ENCODE peak calls at places on chromosomes 12 and 14, in eight cellular contexts. Z, X, I, A, H, P, Y and E are unnamed samples.
A peak's percentile ranks its signal among the peaks of the same experiment; 100 is the strongest.

GRCh38 chr14:58060898-58061297 is 91.1 kb downstream of the ARMH4 start:
- DNase-seq in Z (no peak), X (no peak), I (no peak), A (no peak), H (no peak), P (no peak), Y (no peak), E (no peak)

GRCh38 chr12:91381309-91381804 is 198.7 kb upstream of the DCN start:
- DNase-seq in Z (peak; percentile 86), X (no peak), I (no peak), A (peak; percentile 83), H (peak; percentile 60), P (peak; percentile 16), Y (no peak), E (peak; percentile 79)

GRCh38 chr12:22287776-22288621 is 46.5 kb downstream of the ST8SIA1 start:
- DNase-seq in Z (peak; percentile 87), X (no peak), I (no peak), A (no peak), H (no peak), P (peak; percentile 7), Y (peak; percentile 83), E (peak; percentile 55)

GRCh38 chr12:79407671-79408622 is 282.8 kb downstream of the PAWR start:
- DNase-seq in Z (peak; percentile 79), X (no peak), I (no peak), A (peak; percentile 79), H (peak; percentile 88), P (no peak), Y (peak; percentile 85), E (peak; percentile 92)

GRCh38 chr14:99578541-99579044 is 25.4 kb downstream of the CCDC85C start:
- DNase-seq in Z (no peak), X (no peak), I (no peak), A (no peak), H (no peak), P (no peak), Y (no peak), E (no peak)

GRCh38 chr12:62660763-62661162 is 194.1 kb downstream of the MON2 start:
- DNase-seq in Z (peak; percentile 78), X (no peak), I (no peak), A (no peak), H (peak; percentile 30), P (no peak), Y (peak; percentile 90), E (peak; percentile 97)

GRCh38 chr14:61608245-61609142 is 86.8 kb upstream of the HIF1A start:
- DNase-seq in Z (peak; percentile 83), X (no peak), I (no peak), A (peak; percentile 75), H (peak; percentile 25), P (no peak), Y (no peak), E (peak; percentile 74)

GRCh38 chr14:92507174-92507768 is 6.3 kb upstream of the RIN3 start:
- DNase-seq in Z (no peak), X (no peak), I (no peak), A (no peak), H (no peak), P (no peak), Y (no peak), E (no peak)

GRCh38 chr12:127398026-127398715 is 868.8 kb upstream of the TMEM132C start:
- DNase-seq in Z (peak; percentile 8), X (no peak), I (no peak), A (no peak), H (no peak), P (no peak), Y (peak; percentile 11), E (no peak)